ENCODE peak calls at places on chromosomes 5 and 9, in ten cellular contexts. V, B, U, K, S, J, Q, X, D and L are unnamed samples.

GRCh38 chr5:155089649-155090048 is 76.1 kb downstream of the KIF4B start:
- DNase-seq in V (no peak), B (no peak), U (no peak), K (no peak), S (no peak), J (no peak), Q (no peak), X (no peak), D (no peak), L (no peak)

GRCh38 chr5:129459485-129460120 is 495 bp upstream of the ADAMTS19 start:
- DNase-seq in V (peak; percentile 7), B (no peak), U (no peak), K (no peak), S (peak; percentile 55), J (no peak), Q (peak; percentile 27), X (peak; percentile 87), D (peak; percentile 73), L (no peak)

GRCh38 chr9:76401176-76401575 is 7.0 kb upstream of the RFK start:
- DNase-seq in V (no peak), B (no peak), U (no peak), K (no peak), S (no peak), J (no peak), Q (no peak), X (no peak), D (no peak), L (no peak)

GRCh38 chr9:120528327-120528726 is 51.6 kb downstream of the CDK5RAP2 start:
- DNase-seq in V (no peak), B (no peak), U (no peak), K (no peak), S (no peak), J (no peak), Q (no peak), X (no peak), D (no peak), L (no peak)

GRCh38 chr5:171736976-171737848 is 48.4 kb upstream of the SMIM23 start:
- DNase-seq in V (no peak), B (no peak), U (no peak), K (no peak), S (no peak), J (no peak), Q (no peak), X (no peak), D (peak; percentile 9), L (no peak)

GRCh38 chr5:138979684-138980275 is 104.6 kb upstream of the LRRTM2 start:
- DNase-seq in V (no peak), B (no peak), U (no peak), K (no peak), S (no peak), J (peak; percentile 20), Q (no peak), X (peak; percentile 24), D (no peak), L (peak; percentile 34)

GRCh38 chr5:135246923-135247795 is 151.9 kb downstream of the MACROH2A1 start:
- DNase-seq in V (peak; percentile 88), B (peak; percentile 74), U (peak; percentile 58), K (peak; percentile 95), S (peak; percentile 97), J (peak; percentile 10), Q (no peak), X (peak; percentile 43), D (no peak), L (no peak)

GRCh38 chr5:76715484-76715733 is 517 bp upstream of the F2R start:
- DNase-seq in V (no peak), B (no peak), U (peak; percentile 21), K (no peak), S (no peak), J (no peak), Q (no peak), X (peak; percentile 33), D (no peak), L (peak; percentile 34)

GRCh38 chr5:111782171-111782570 is 25.2 kb upstream of the NREP start:
- DNase-seq in V (no peak), B (no peak), U (no peak), K (no peak), S (no peak), J (no peak), Q (no peak), X (no peak), D (no peak), L (no peak)

GRCh38 chr9:69179037-69179436 is 5.0 kb downstream of the TJP2 start:
- DNase-seq in V (no peak), B (no peak), U (no peak), K (no peak), S (no peak), J (no peak), Q (no peak), X (no peak), D (no peak), L (no peak)

GRCh38 chr9:132752877-132753592 is 82.8 kb downstream of the GTF3C4 start:
- DNase-seq in V (no peak), B (no peak), U (no peak), K (no peak), S (peak; percentile 73), J (no peak), Q (no peak), X (no peak), D (no peak), L (no peak)

GRCh38 chr9:69932901-69933300 is 110.7 kb upstream of the MAMDC2 start:
- DNase-seq in V (no peak), B (no peak), U (no peak), K (no peak), S (no peak), J (no peak), Q (no peak), X (peak; percentile 37), D (no peak), L (peak; percentile 10)

GRCh38 chr9:111456536-111456935 is 27.6 kb downstream of the ECPAS start:
- DNase-seq in V (no peak), B (no peak), U (no peak), K (no peak), S (no peak), J (no peak), Q (no peak), X (no peak), D (no peak), L (no peak)

GRCh38 chr5:171667341-171668096 is 118.1 kb upstream of the SMIM23 start:
- DNase-seq in V (peak; percentile 84), B (no peak), U (no peak), K (peak; percentile 51), S (peak; percentile 88), J (no peak), Q (no peak), X (peak; percentile 84), D (no peak), L (no peak)

GRCh38 chr9:69131682-69132081 is 42.4 kb upstream of the TJP2 start:
- DNase-seq in V (peak; percentile 75), B (peak; percentile 87), U (no peak), K (no peak), S (no peak), J (no peak), Q (no peak), X (peak; percentile 10), D (no peak), L (no peak)

GRCh38 chr9:127938298-127938690 is 640 bp upstream of the DPM2 start:
- DNase-seq in V (no peak), B (no peak), U (no peak), K (no peak), S (no peak), J (no peak), Q (no peak), X (peak; percentile 58), D (no peak), L (no peak)

GRCh38 chr9:109083141-109083540 is 36.6 kb downstream of the TMEM245 start:
- DNase-seq in V (no peak), B (no peak), U (no peak), K (no peak), S (no peak), J (no peak), Q (no peak), X (no peak), D (no peak), L (no peak)

GRCh38 chr9:136081113-136081825 is 13.8 kb downstream of the NACC2 start:
- DNase-seq in V (no peak), B (no peak), U (no peak), K (no peak), S (no peak), J (no peak), Q (no peak), X (peak; percentile 28), D (no peak), L (no peak)